ENCODE peak calls at places on chromosomes 13 and 19, in eight cellular contexts. K is AG04450, F is progenitor cell of endocrine pancreas, M is HFF-Myc, P is neural progenitor cell, L is AG04449, J is ovary, O is astrocyte of the spinal cord. T is an unnamed sample.

GRCh38 chr13:66858163-66858562 is 372.0 kb downstream of the PCDH9 start:
- DNase-seq in K (no peak), P (no peak), J (no peak), M (no peak), O (no peak), L (no peak), F (no peak), T (no peak)

GRCh38 chr19:3061214-3062161 is 807 bp downstream of the TLE5 start:
- DNase-seq in P (no peak), F (no peak), K (no peak), M (no peak), L (no peak), J (peak; percentile 85), O (no peak), T (no peak)

GRCh38 chr19:45440873-45441654 is 17.3 kb upstream of the ERCC1 start:
- DNase-seq in L (no peak), M (no peak), J (no peak), O (peak; percentile 35), K (no peak), F (no peak), P (peak; percentile 49), T (no peak)

GRCh38 chr19:2254052-2254872 is 2.0 kb downstream of the JSRP1 start:
- DNase-seq in M (no peak), K (no peak), F (peak; percentile 66), O (no peak), P (peak; percentile 84), L (no peak), J (peak; percentile 64), T (peak; percentile 22)

GRCh38 chr13:98181106-98181815 is 4.2 kb upstream of the RNF113B start:
- DNase-seq in K (no peak), P (no peak), J (no peak), O (no peak), L (no peak), M (no peak), F (no peak), T (no peak)

GRCh38 chr13:42119875-42120274 is 71.4 kb downstream of the DGKH start:
- DNase-seq in M (no peak), F (no peak), L (no peak), O (no peak), P (no peak), K (no peak), J (no peak), T (no peak)

GRCh38 chr19:41997121-41997850 is 3.3 kb upstream of the ATP1A3 start:
- DNase-seq in K (no peak), J (peak; percentile 51), F (peak; percentile 58), L (no peak), M (no peak), O (peak; percentile 16), P (peak; percentile 90), T (peak; percentile 42)

GRCh38 chr19:2602391-2603181 is 99.9 kb downstream of the GNG7 start:
- DNase-seq in P (peak; percentile 80), O (peak; percentile 97), L (peak; percentile 93), J (peak; percentile 88), M (peak; percentile 93), F (no peak), K (peak; percentile 80), T (peak; percentile 74)

GRCh38 chr13:51562011-51562671 is 22.1 kb upstream of the WDFY2 start:
- DNase-seq in K (no peak), P (no peak), F (no peak), M (no peak), O (no peak), L (no peak), J (no peak), T (no peak)

GRCh38 chr13:67935655-67936054 is 705.5 kb upstream of the PCDH9 start:
- DNase-seq in P (no peak), O (no peak), F (no peak), L (no peak), M (no peak), K (no peak), J (no peak), T (no peak)

GRCh38 chr19:43639507-43640423 is at the start of gene CADM4:
- DNase-seq in P (peak; percentile 78), J (peak; percentile 50), O (no peak), M (no peak), F (no peak), L (no peak), K (no peak), T (peak; percentile 46)

GRCh38 chr13:79777504-79777903 is 296.5 kb downstream of the NDFIP2 start:
- DNase-seq in L (no peak), F (no peak), O (no peak), J (no peak), P (no peak), M (no peak), K (no peak), T (no peak)

GRCh38 chr19:55341191-55342043 is 1.7 kb downstream of the KMT5C start:
- DNase-seq in P (peak; percentile 93), L (no peak), J (peak; percentile 75), F (peak; percentile 72), K (no peak), M (no peak), O (peak; percentile 41), T (peak; percentile 86)

GRCh38 chr19:36128392-36128736 is 11.5 kb upstream of the CAPNS1 start:
- DNase-seq in K (no peak), P (peak; percentile 58), F (no peak), M (no peak), O (no peak), L (no peak), J (no peak), T (no peak)

GRCh38 chr19:7083076-7083956 is 13.8 kb downstream of the ZNF557 start:
- DNase-seq in K (no peak), O (peak; percentile 46), M (no peak), F (no peak), J (no peak), L (no peak), P (no peak), T (no peak)

GRCh38 chr13:86563308-86563707 is 764.1 kb upstream of the SLITRK6 start:
- DNase-seq in P (no peak), O (peak; percentile 84), M (no peak), L (no peak), K (no peak), F (no peak), J (no peak), T (no peak)

GRCh38 chr13:38002596-38002995 is 133.0 kb upstream of the TRPC4 start:
- DNase-seq in K (no peak), M (no peak), F (no peak), P (no peak), L (no peak), O (no peak), J (no peak), T (no peak)

GRCh38 chr13:96544965-96545364 is 449.3 kb downstream of the OXGR1 start:
- DNase-seq in O (peak; percentile 18), P (no peak), J (no peak), M (no peak), L (no peak), K (no peak), F (no peak), T (no peak)

GRCh38 chr19:29302002-29302928 is 89.3 kb upstream of the UQCRFS1 start:
- DNase-seq in F (no peak), M (no peak), K (no peak), O (no peak), L (no peak), P (no peak), J (peak; percentile 1), T (no peak)

GRCh38 chr13:26707122-26708006 is 53.2 kb downstream of the GPR12 start:
- DNase-seq in L (no peak), P (peak; percentile 76), M (peak; percentile 5), K (peak; percentile 7), J (no peak), F (no peak), O (peak; percentile 45), T (peak; percentile 68)

GRCh38 chr13:48576448-48576993 is 43.6 kb upstream of the RCBTB2 start:
- DNase-seq in J (no peak), P (no peak), K (no peak), O (no peak), L (no peak), F (no peak), M (no peak), T (no peak)

GRCh38 chr19:41940443-41941409 is 12.5 kb upstream of the ERFL start:
- DNase-seq in M (no peak), L (no peak), J (no peak), O (no peak), K (no peak), P (no peak), F (no peak), T (no peak)

GRCh38 chr13:80340643-80341097 is 256 bp downstream of the SPRY2 start:
- DNase-seq in K (no peak), O (peak; percentile 67), F (no peak), P (no peak), L (no peak), J (no peak), M (no peak), T (no peak)

GRCh38 chr19:47012620-47013019 is 7.0 kb upstream of the NPAS1 start:
- DNase-seq in F (no peak), M (no peak), O (no peak), L (no peak), P (no peak), K (no peak), J (no peak), T (no peak)
- TF ChIP-seq CTCF in F (no peak), M (no peak), O (no peak), L (no peak), P (no peak), K (no peak), J (no peak), T (no peak)

GRCh38 chr19:47357788-47358680 is 8.9 kb downstream of the DHX34 start:
- DNase-seq in P (peak; percentile 27), K (no peak), O (no peak), M (no peak), L (no peak), F (no peak), J (no peak), T (no peak)
- TF ChIP-seq CTCF in P (peak; percentile 38), K (peak; percentile 17), O (peak; percentile 22), M (no peak), L (no peak), F (peak; percentile 36), J (no peak), T (no peak)

DNA sequence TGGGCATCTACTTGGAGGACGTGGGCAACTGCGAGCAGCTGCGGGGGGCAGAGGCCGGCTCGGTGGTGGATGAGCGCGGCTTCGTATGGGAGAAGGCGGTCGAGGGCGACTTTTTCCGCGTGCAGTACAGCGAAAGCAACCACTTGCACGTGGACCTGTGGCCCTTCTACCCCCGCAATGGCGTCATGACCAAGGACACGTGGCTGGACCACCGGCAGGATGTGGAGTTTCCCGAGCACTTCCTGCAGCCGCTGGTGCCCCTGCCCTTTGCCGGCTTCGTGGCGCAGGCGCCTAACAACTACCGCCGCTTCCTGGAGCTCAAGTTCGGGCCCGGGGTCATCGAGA is 10.3 kb upstream of the STRN4 start:
- DNase-seq in P (no peak), M (no peak), O (no peak), K (no peak), J (no peak), F (no peak), L (no peak), T (no peak)
- TF ChIP-seq CTCF in P (no peak), M (no peak), O (no peak), K (no peak), J (no peak), F (no peak), L (no peak), T (no peak)

DNA sequence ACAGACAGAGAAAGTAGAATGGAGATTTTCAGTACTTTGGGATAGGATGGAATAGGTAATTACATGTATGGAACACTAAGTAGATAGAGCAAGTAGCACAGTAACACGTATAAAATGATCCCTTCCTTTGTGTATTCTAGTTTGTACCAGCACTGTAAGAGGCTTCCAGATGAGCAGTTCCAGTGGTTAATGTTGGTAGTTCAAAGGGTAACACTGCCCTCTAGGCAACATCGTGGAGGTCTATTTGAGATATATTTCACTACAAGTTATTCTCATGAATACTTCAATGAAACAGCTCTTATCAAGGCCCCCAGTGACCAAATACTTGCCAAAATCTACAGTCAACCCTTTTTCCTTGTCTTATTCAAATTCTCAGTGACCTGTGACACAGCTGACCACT is 13.5 kb upstream of the ZNF563 start:
- DNase-seq in L (no peak), M (no peak), F (no peak), P (no peak), K (no peak), O (no peak), J (no peak), T (no peak)
- TF ChIP-seq CTCF in L (no peak), M (no peak), F (no peak), P (no peak), K (no peak), O (no peak), J (no peak), T (no peak)

T was measured in adrenal gland.